ENCODE peak calls at places on chromosomes 16 and 17, in ten cellular contexts. G, E, H, J, S, V, L, B, C and Z are unnamed samples.

GRCh38 chr17:37671813-37672544 is 28.7 kb upstream of the DDX52 start:
- DNase-seq in G (peak; percentile 95), E (no peak), H (no peak), J (peak; percentile 88), S (no peak), V (no peak), L (no peak), B (no peak), C (peak; percentile 96), Z (peak; percentile 80)

GRCh38 chr17:73064084-73064938 is 28.2 kb downstream of the SLC39A11 start:
- DNase-seq in G (no peak), E (no peak), H (no peak), J (no peak), S (no peak), V (no peak), L (peak; percentile 18), B (no peak), C (no peak), Z (no peak)

GRCh38 chr17:74457146-74457819 is 9.2 kb upstream of the CD300A start:
- DNase-seq in G (peak; percentile 72), E (peak; percentile 63), H (peak; percentile 74), J (peak; percentile 17), S (peak; percentile 64), V (peak; percentile 88), L (peak; percentile 89), B (peak; percentile 62), C (peak; percentile 30), Z (no peak)

GRCh38 chr16:54649846-54650245 is 280.8 kb upstream of the IRX5 start:
- DNase-seq in G (peak; percentile 16), E (no peak), H (no peak), J (no peak), S (no peak), V (no peak), L (no peak), B (no peak), C (no peak), Z (no peak)

GRCh38 chr16:29664133-29664912 is 1.3 kb downstream of the SPN start:
- DNase-seq in G (no peak), E (no peak), H (no peak), J (no peak), S (no peak), V (peak; percentile 83), L (peak; percentile 47), B (no peak), C (no peak), Z (no peak)

GRCh38 chr17:72982680-72983079 is 109.8 kb downstream of the SLC39A11 start:
- DNase-seq in G (no peak), E (no peak), H (no peak), J (no peak), S (no peak), V (no peak), L (no peak), B (no peak), C (no peak), Z (no peak)

GRCh38 chr16:87791295-87792204 is 25.8 kb upstream of the KLHDC4 start:
- DNase-seq in G (no peak), E (no peak), H (no peak), J (no peak), S (no peak), V (no peak), L (peak; percentile 24), B (no peak), C (no peak), Z (no peak)

GRCh38 chr17:16352303-16352837 is 899 bp downstream of the CENPV start:
- DNase-seq in G (peak; percentile 66), E (no peak), H (peak; percentile 66), J (peak; percentile 19), S (no peak), V (peak; percentile 51), L (peak; percentile 90), B (peak; percentile 84), C (peak; percentile 30), Z (no peak)

GRCh38 chr16:89704281-89704680 is 2.8 kb upstream of the SPATA2L start:
- DNase-seq in G (no peak), E (no peak), H (no peak), J (no peak), S (no peak), V (no peak), L (no peak), B (no peak), C (no peak), Z (no peak)

GRCh38 chr16:81491522-81492188 is 47.0 kb downstream of the CMIP start:
- DNase-seq in G (peak; percentile 82), E (no peak), H (no peak), J (no peak), S (no peak), V (no peak), L (no peak), B (no peak), C (peak; percentile 65), Z (no peak)

GRCh38 chr17:2853722-2854580 is 57.7 kb downstream of the RAP1GAP2 start:
- DNase-seq in G (peak; percentile 63), E (no peak), H (no peak), J (peak; percentile 43), S (no peak), V (peak; percentile 62), L (peak; percentile 70), B (peak; percentile 62), C (no peak), Z (peak; percentile 60)

GRCh38 chr17:35774499-35774898 is 13.8 kb downstream of the C17orf50 start:
- DNase-seq in G (peak; percentile 41), E (no peak), H (no peak), J (no peak), S (no peak), V (no peak), L (no peak), B (no peak), C (peak; percentile 21), Z (no peak)

GRCh38 chr16:19861069-19861468 is 23.6 kb downstream of the GPRC5B start:
- DNase-seq in G (no peak), E (no peak), H (no peak), J (no peak), S (no peak), V (no peak), L (no peak), B (peak; percentile 48), C (no peak), Z (no peak)

GRCh38 chr17:59716427-59716826 is 9.0 kb downstream of the VMP1 start:
- DNase-seq in G (no peak), E (no peak), H (no peak), J (no peak), S (no peak), V (no peak), L (no peak), B (no peak), C (no peak), Z (no peak)

GRCh38 chr16:55567382-55567781 is 898 bp downstream of the CAPNS2 start:
- DNase-seq in G (peak; percentile 51), E (no peak), H (no peak), J (peak; percentile 43), S (no peak), V (no peak), L (no peak), B (no peak), C (peak; percentile 50), Z (no peak)

GRCh38 chr17:35865412-35866355 is 3.0 kb downstream of the HEATR9 start:
- DNase-seq in G (peak; percentile 39), E (no peak), H (no peak), J (peak; percentile 19), S (no peak), V (no peak), L (no peak), B (no peak), C (peak; percentile 61), Z (no peak)

GRCh38 chr17:601462-602303 is 113.0 kb downstream of the VPS53 start:
- DNase-seq in G (peak; percentile 50), E (no peak), H (no peak), J (no peak), S (no peak), V (no peak), L (no peak), B (no peak), C (peak; percentile 87), Z (no peak)

GRCh38 chr17:12256380-12256995 is 235.8 kb downstream of the MAP2K4 start:
- DNase-seq in G (peak; percentile 64), E (peak; percentile 37), H (peak; percentile 32), J (peak; percentile 16), S (peak; percentile 15), V (peak; percentile 59), L (peak; percentile 64), B (peak; percentile 56), C (peak; percentile 81), Z (no peak)

GRCh38 chr17:51442112-51442865 is 181.9 kb downstream of the UTP18 start:
- DNase-seq in G (no peak), E (no peak), H (no peak), J (no peak), S (no peak), V (no peak), L (no peak), B (no peak), C (no peak), Z (no peak)
- H3K4me2 ChIP-seq in G (no peak overlapping the region), E (no peak overlapping the region), H (no peak overlapping the region), J (no peak overlapping the region), S (no peak overlapping the region), V (no peak overlapping the region), L (no peak overlapping the region), B (no peak overlapping the region), C (no peak overlapping the region), Z (no peak overlapping the region)

GRCh38 chr17:81576621-81577277 is 24.6 kb upstream of the FAAP100 start:
- DNase-seq in G (peak; percentile 90), E (no peak), H (no peak), J (peak; percentile 70), S (no peak), V (no peak), L (no peak), B (no peak), C (peak; percentile 88), Z (peak; percentile 79)
- H3K4me2 ChIP-seq in G (peak overlapping the region; percentile 72), E (peak overlapping the region; percentile 45), H (no peak overlapping the region), J (peak overlapping the region; percentile 54), S (no peak overlapping the region), V (no peak overlapping the region), L (no peak overlapping the region), B (no peak overlapping the region), C (peak overlapping the region; percentile 74), Z (peak overlapping the region; percentile 68)

DNA sequence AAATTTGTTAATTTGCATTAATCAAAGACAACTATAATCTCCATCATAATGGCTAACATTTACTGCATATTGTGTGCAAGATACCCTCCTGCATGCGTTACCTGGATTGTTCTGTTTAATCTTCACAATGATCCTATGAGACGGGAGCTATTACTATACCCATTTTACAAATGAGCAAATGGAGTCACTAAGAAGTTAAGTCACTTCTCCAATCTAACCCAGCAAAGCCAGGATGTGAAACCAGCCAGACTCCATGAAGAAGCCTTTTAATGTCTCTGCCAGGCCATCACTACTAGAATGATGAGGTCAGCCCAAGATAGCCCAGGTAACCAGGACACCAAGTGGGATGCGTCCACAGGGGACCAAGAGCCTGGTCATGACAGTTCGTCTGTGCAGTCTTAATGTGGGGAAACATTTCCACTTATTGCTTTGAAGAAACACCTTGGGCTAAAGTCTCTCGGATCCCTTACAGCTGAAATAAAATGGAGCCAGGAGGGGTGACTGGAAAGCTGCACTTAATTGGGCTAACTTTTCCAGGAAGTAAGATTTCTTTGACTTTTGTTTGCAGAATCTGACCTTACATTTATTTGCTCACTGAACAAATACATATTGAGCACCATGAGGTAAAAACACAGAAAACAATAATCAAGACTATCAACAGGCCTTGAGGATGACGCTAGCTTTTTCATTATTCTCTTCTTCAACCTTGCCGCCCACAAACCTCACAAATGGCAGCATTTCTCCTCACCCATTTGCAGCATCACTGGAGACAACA is 910 bp upstream of the SHCBP1 start:
- DNase-seq in G (no peak), E (no peak), H (no peak), J (no peak), S (no peak), V (no peak), L (no peak), B (no peak), C (no peak), Z (no peak)
- H3K4me2 ChIP-seq in G (no peak overlapping the region), E (peak overlapping the region; percentile 83), H (no peak overlapping the region), J (peak overlapping the region; percentile 66), S (peak overlapping the region; percentile 68), V (peak overlapping the region; percentile 85), L (no peak overlapping the region), B (no peak overlapping the region), C (no peak overlapping the region), Z (peak overlapping the region; percentile 79)

GRCh38 chr16:86580063-86580797 is 1.9 kb downstream of the FOXL1 start:
- DNase-seq in G (peak; percentile 50), E (no peak), H (no peak), J (no peak), S (no peak), V (no peak), L (no peak), B (no peak), C (peak; percentile 54), Z (no peak)
- H3K4me2 ChIP-seq in G (peak overlapping the region; percentile 99), E (no peak overlapping the region), H (no peak overlapping the region), J (no peak overlapping the region), S (no peak overlapping the region), V (no peak overlapping the region), L (peak overlapping the region; percentile 78), B (no peak overlapping the region), C (peak overlapping the region; percentile 94), Z (no peak overlapping the region)